ENCODE peak calls at places on chromosome 16, in nine cellular contexts. U is AG04449, B is heart left ventricle, O is breast epithelium, S is upper lobe of right lung, E is psoas muscle, H is Peyer's patch, P is esophagus squamous epithelium, K is PC-9. G is an unnamed sample.
A peak's percentile ranks its signal among the peaks of the same experiment; 100 is the strongest.

GRCh38 chr16:4691666-4692412 is 1.5 kb upstream of the NUDT16L1 start:
- DNase-seq in H (no peak), E (no peak), O (no peak), S (peak; percentile 62), K (no peak), B (peak; percentile 26), U (no peak), P (no peak), G (no peak)

GRCh38 chr16:22413819-22414218 is 39.4 kb upstream of the CDR2 start:
- DNase-seq in O (no peak), B (no peak), H (no peak), U (no peak), P (no peak), K (no peak), E (no peak), S (no peak), G (no peak)

GRCh38 chr16:68961778-68962402 is 118.6 kb downstream of the TANGO6 start:
- DNase-seq in K (no peak), B (no peak), U (no peak), O (no peak), H (no peak), S (no peak), E (no peak), P (no peak), G (no peak)

GRCh38 chr16:58501242-58502131 is 1.5 kb downstream of the NDRG4 start:
- DNase-seq in O (peak; percentile 55), S (peak; percentile 65), K (no peak), H (peak; percentile 41), B (no peak), E (no peak), P (no peak), U (no peak), G (no peak)

GRCh38 chr16:8931864-8932263 is 31.8 kb downstream of the USP7 start:
- DNase-seq in K (no peak), O (no peak), S (no peak), U (no peak), H (peak; percentile 31), B (peak; percentile 52), P (no peak), E (peak; percentile 55), G (no peak)

GRCh38 chr16:58111331-58111627 is 17.9 kb downstream of the CFAP20 start:
- DNase-seq in H (no peak), E (no peak), U (no peak), P (no peak), K (no peak), B (no peak), O (no peak), S (no peak), G (no peak)

GRCh38 chr16:82660078-82660645 is 33.4 kb downstream of the CDH13 start:
- DNase-seq in S (no peak), K (no peak), U (no peak), O (no peak), H (no peak), E (peak; percentile 72), P (no peak), B (no peak), G (no peak)

GRCh38 chr16:66945939-66946338 is 10.6 kb downstream of the CES2 start:
- DNase-seq in U (no peak), S (no peak), K (no peak), B (no peak), O (no peak), P (no peak), E (no peak), H (no peak), G (no peak)

GRCh38 chr16:27676807-27677206 is 126.9 kb downstream of the KATNIP start:
- DNase-seq in H (no peak), E (no peak), P (no peak), S (no peak), O (no peak), B (no peak), K (no peak), U (no peak), G (no peak)

GRCh38 chr16:83813818-83814653 is 6.3 kb downstream of the HSBP1 start:
- DNase-seq in P (no peak), O (no peak), S (no peak), U (no peak), K (no peak), B (no peak), E (no peak), H (no peak), G (no peak)

GRCh38 chr16:84907575-84907974 is 87.8 kb downstream of the CRISPLD2 start:
- DNase-seq in B (peak; percentile 56), H (no peak), K (no peak), E (peak; percentile 61), O (no peak), U (peak; percentile 19), S (no peak), P (no peak), G (no peak)

GRCh38 chr16:54602666-54603065 is 316.1 kb upstream of the IRX3 start:
- DNase-seq in H (no peak), P (no peak), K (no peak), E (no peak), U (no peak), O (no peak), S (no peak), B (no peak), G (peak; percentile 46)

GRCh38 chr16:24909856-24910255 is 64.1 kb downstream of the SLC5A11 start:
- DNase-seq in P (no peak), H (no peak), S (no peak), E (no peak), U (no peak), K (no peak), B (no peak), O (no peak), G (no peak)

GRCh38 chr16:24908716-24909115 is 63.0 kb downstream of the SLC5A11 start:
- DNase-seq in U (no peak), K (no peak), O (no peak), B (no peak), H (no peak), S (no peak), P (no peak), E (no peak), G (no peak)

GRCh38 chr16:24906901-24907300 is 61.1 kb downstream of the SLC5A11 start:
- DNase-seq in S (no peak), B (no peak), K (no peak), P (no peak), O (no peak), E (no peak), H (no peak), U (no peak), G (no peak)

DNA sequence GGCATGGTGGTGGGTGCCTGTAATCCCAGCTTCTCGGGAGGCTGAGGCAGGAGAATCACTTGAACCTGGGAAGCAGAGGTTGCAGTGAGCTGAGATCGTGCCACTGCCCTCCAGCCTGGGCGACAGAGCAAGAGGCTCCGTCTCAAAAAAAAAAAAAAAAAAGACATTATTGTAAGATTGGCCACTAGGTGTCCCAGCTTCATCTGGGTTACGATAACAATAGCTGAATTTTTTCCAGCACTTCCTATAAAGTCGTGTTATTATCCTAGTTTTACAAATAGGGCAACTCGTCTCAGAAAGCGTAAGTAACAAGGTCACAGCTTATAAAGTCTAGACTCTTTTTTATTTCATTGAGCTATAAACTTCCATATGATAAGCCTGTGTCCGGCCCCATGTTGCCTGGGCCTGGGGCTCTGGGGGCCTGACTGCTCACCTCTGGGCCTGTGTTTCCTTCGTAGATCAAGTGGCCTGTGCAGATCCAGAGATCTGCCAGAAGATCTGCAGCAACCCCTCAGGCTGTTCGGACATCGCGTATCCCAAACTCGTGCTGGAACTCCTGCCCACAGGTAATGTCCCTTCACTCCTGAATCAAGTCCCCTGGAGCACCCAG is 60.5 kb downstream of the SLC5A11 start:
- DNase-seq in U (no peak), O (no peak), S (no peak), B (no peak), H (no peak), K (no peak), P (no peak), E (no peak), G (no peak)
- TF ChIP-seq CTCF in U (peak; percentile 33), O (no peak), S (peak; percentile 43), B (peak; percentile 41), H (peak; percentile 32), K (peak; percentile 69), P (no peak), E (peak; percentile 38), G (peak; percentile 59)

GRCh38 chr16:50781043-50781442 is 39.2 kb downstream of the CYLD start:
- DNase-seq in B (no peak), P (no peak), S (no peak), O (no peak), K (no peak), U (no peak), H (no peak), E (no peak), G (no peak)
- TF ChIP-seq CTCF in B (no peak), P (no peak), S (no peak), O (no peak), K (no peak), U (no peak), H (no peak), E (no peak), G (no peak)

DNA sequence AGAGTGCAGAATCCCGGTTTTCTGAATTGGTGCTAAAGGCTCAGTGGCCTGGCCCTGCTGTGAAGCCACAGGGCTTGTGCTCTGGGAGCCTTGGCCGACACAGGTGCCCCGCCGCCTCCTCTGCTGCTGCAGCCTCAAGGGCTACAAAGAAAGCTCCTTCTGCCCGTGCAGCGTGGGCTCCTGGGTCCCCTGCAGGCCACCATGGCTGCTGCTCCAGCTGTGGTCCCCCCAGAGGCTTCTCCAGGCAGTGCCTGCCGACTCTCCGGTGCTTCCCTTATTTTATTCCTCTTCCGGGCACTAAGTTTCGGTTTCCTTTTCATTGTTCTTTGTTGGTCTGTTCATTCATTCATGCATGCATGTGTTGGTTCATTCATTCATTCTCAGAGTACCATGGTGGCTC is 53.1 kb downstream of the CMIP start:
- DNase-seq in O (no peak), S (no peak), U (no peak), E (peak; percentile 17), P (no peak), H (no peak), B (peak; percentile 13), K (no peak), G (no peak)
- TF ChIP-seq CTCF in O (no peak), S (peak; percentile 50), U (no peak), E (no peak), P (peak; percentile 40), H (peak; percentile 25), B (peak; percentile 12), K (no peak), G (no peak)

GRCh38 chr16:86045601-86045971 is 146.6 kb downstream of the IRF8 start:
- DNase-seq in P (no peak), B (no peak), K (no peak), U (no peak), O (no peak), E (no peak), S (peak; percentile 37), H (no peak), G (no peak)

GRCh38 chr16:86042996-86043725 is 144.2 kb downstream of the IRF8 start:
- DNase-seq in P (no peak), S (peak; percentile 52), K (no peak), O (no peak), U (no peak), E (no peak), B (no peak), H (no peak), G (no peak)

GRCh38 chr16:86044881-86045600 is 146.1 kb downstream of the IRF8 start:
- DNase-seq in O (no peak), E (no peak), H (peak; percentile 42), U (no peak), K (no peak), B (no peak), P (no peak), S (peak; percentile 53), G (no peak)

GRCh38 chr16:86046026-86046713 is 147.2 kb downstream of the IRF8 start:
- DNase-seq in B (no peak), H (no peak), K (no peak), U (no peak), S (peak; percentile 30), E (no peak), O (no peak), P (no peak), G (no peak)

GRCh38 chr16:86044241-86044671 is 145.3 kb downstream of the IRF8 start:
- DNase-seq in P (no peak), B (no peak), U (no peak), E (peak; percentile 34), K (no peak), O (no peak), H (peak; percentile 22), S (peak; percentile 66), G (no peak)
- TF ChIP-seq CTCF in P (peak; percentile 33), B (no peak), U (peak; percentile 78), E (no peak), K (peak; percentile 55), O (no peak), H (peak; percentile 42), S (peak; percentile 63), G (peak; percentile 42)